ENCODE peak calls at places on chromosomes 16 and 17, in six cellular contexts. One of them, this sample, is unnamed.
A peak's percentile ranks its signal among the peaks of the same experiment; 100 is the strongest.

GRCh38 chr16:282944-283744 is at the start of gene PDIA2:
- DNase-seq in CD8-positive, alpha-beta T cell: no peak
- DNase-seq in left lung: no peak
- DNase-seq in tibial artery: no peak
- DNase-seq in body of pancreas: peak; percentile 91
- DNase-seq in endothelial cell: no peak
- DNase-seq in this sample: no peak

GRCh38 chr17:65312718-65313382 is 175.7 kb downstream of the RGS9 start:
- DNase-seq in CD8-positive, alpha-beta T cell: no peak
- DNase-seq in left lung: no peak
- DNase-seq in tibial artery: no peak
- DNase-seq in body of pancreas: no peak
- DNase-seq in endothelial cell: no peak
- DNase-seq in this sample: no peak

GRCh38 chr17:2797226-2797625 is 988 bp downstream of the RAP1GAP2 start:
- DNase-seq in CD8-positive, alpha-beta T cell: no peak
- DNase-seq in left lung: no peak
- DNase-seq in tibial artery: no peak
- DNase-seq in body of pancreas: no peak
- DNase-seq in endothelial cell: no peak
- DNase-seq in this sample: no peak

GRCh38 chr17:80481284-80482057 is 5.1 kb upstream of the NPTX1 start:
- DNase-seq in CD8-positive, alpha-beta T cell: no peak
- DNase-seq in left lung: no peak
- DNase-seq in tibial artery: no peak
- DNase-seq in body of pancreas: no peak
- DNase-seq in endothelial cell: no peak
- DNase-seq in this sample: no peak

GRCh38 chr17:6695051-6695450 is 18.1 kb downstream of the SLC13A5 start:
- DNase-seq in CD8-positive, alpha-beta T cell: no peak
- DNase-seq in left lung: no peak
- DNase-seq in tibial artery: no peak
- DNase-seq in body of pancreas: no peak
- DNase-seq in endothelial cell: no peak
- DNase-seq in this sample: no peak

GRCh38 chr17:68383443-68384321 is 73.6 kb downstream of the WIPI1 start:
- DNase-seq in CD8-positive, alpha-beta T cell: no peak
- DNase-seq in left lung: peak; percentile 68
- DNase-seq in tibial artery: no peak
- DNase-seq in body of pancreas: no peak
- DNase-seq in endothelial cell: no peak
- DNase-seq in this sample: no peak

GRCh38 chr17:8285270-8286181 is 2.9 kb upstream of the RANGRF start:
- DNase-seq in CD8-positive, alpha-beta T cell: no peak
- DNase-seq in left lung: no peak
- DNase-seq in tibial artery: no peak
- DNase-seq in body of pancreas: peak; percentile 54
- DNase-seq in endothelial cell: no peak
- DNase-seq in this sample: no peak

GRCh38 chr17:36657390-36657762 is 56.0 kb downstream of the MRM1 start:
- DNase-seq in CD8-positive, alpha-beta T cell: no peak
- DNase-seq in left lung: no peak
- DNase-seq in tibial artery: no peak
- DNase-seq in body of pancreas: no peak
- DNase-seq in endothelial cell: no peak
- DNase-seq in this sample: no peak

GRCh38 chr17:56142325-56142724 is 10.9 kb upstream of the ANKFN1 start:
- DNase-seq in CD8-positive, alpha-beta T cell: no peak
- DNase-seq in left lung: no peak
- DNase-seq in tibial artery: peak; percentile 32
- DNase-seq in body of pancreas: no peak
- DNase-seq in endothelial cell: no peak
- DNase-seq in this sample: no peak

GRCh38 chr17:19729900-19730299 is 13.5 kb upstream of the SLC47A2 start:
- DNase-seq in CD8-positive, alpha-beta T cell: no peak
- DNase-seq in left lung: no peak
- DNase-seq in tibial artery: no peak
- DNase-seq in body of pancreas: no peak
- DNase-seq in endothelial cell: no peak
- DNase-seq in this sample: no peak

GRCh38 chr17:50529849-50530248 is 2.7 kb upstream of the EPN3 start:
- DNase-seq in CD8-positive, alpha-beta T cell: no peak
- DNase-seq in left lung: no peak
- DNase-seq in tibial artery: no peak
- DNase-seq in body of pancreas: no peak
- DNase-seq in endothelial cell: no peak
- DNase-seq in this sample: no peak

GRCh38 chr17:60893475-60893874 is 215.8 kb downstream of the BCAS3 start:
- DNase-seq in CD8-positive, alpha-beta T cell: no peak
- DNase-seq in left lung: no peak
- DNase-seq in tibial artery: no peak
- DNase-seq in body of pancreas: no peak
- DNase-seq in endothelial cell: no peak
- DNase-seq in this sample: no peak

GRCh38 chr17:60888812-60889709 is 211.4 kb downstream of the BCAS3 start:
- DNase-seq in CD8-positive, alpha-beta T cell: no peak
- DNase-seq in left lung: no peak
- DNase-seq in tibial artery: no peak
- DNase-seq in body of pancreas: no peak
- DNase-seq in endothelial cell: no peak
- DNase-seq in this sample: no peak

GRCh38 chr17:60887607-60888028 is 210.0 kb downstream of the BCAS3 start:
- DNase-seq in CD8-positive, alpha-beta T cell: no peak
- DNase-seq in left lung: no peak
- DNase-seq in tibial artery: no peak
- DNase-seq in body of pancreas: no peak
- DNase-seq in endothelial cell: no peak
- DNase-seq in this sample: no peak
- TF ChIP-seq CTCF in CD8-positive, alpha-beta T cell: no peak
- TF ChIP-seq CTCF in left lung: no peak
- TF ChIP-seq CTCF in tibial artery: no peak
- TF ChIP-seq CTCF in body of pancreas: no peak
- TF ChIP-seq CTCF in endothelial cell: no peak
- TF ChIP-seq CTCF in this sample: no peak

GRCh38 chr16:50024684-50025543 is at the start of gene CNEP1R1:
- DNase-seq in CD8-positive, alpha-beta T cell: peak; percentile 91
- DNase-seq in left lung: peak; percentile 94
- DNase-seq in tibial artery: peak; percentile 93
- DNase-seq in body of pancreas: peak; percentile 95
- DNase-seq in endothelial cell: peak; percentile 95
- DNase-seq in this sample: peak; percentile 97
- TF ChIP-seq CTCF in CD8-positive, alpha-beta T cell: peak; percentile 99
- TF ChIP-seq CTCF in left lung: peak; percentile 97
- TF ChIP-seq CTCF in tibial artery: peak; percentile 100
- TF ChIP-seq CTCF in body of pancreas: peak; percentile 100
- TF ChIP-seq CTCF in endothelial cell: peak; percentile 92
- TF ChIP-seq CTCF in this sample: peak; percentile 100

GRCh38 chr17:82328994-82329507 is 4.5 kb downstream of the SECTM1 start:
- DNase-seq in CD8-positive, alpha-beta T cell: no peak
- DNase-seq in left lung: no peak
- DNase-seq in tibial artery: no peak
- DNase-seq in body of pancreas: no peak
- DNase-seq in endothelial cell: no peak
- DNase-seq in this sample: no peak

GRCh38 chr17:82328141-82328993 is 5.2 kb downstream of the SECTM1 start:
- DNase-seq in CD8-positive, alpha-beta T cell: no peak
- DNase-seq in left lung: no peak
- DNase-seq in tibial artery: no peak
- DNase-seq in body of pancreas: no peak
- DNase-seq in endothelial cell: no peak
- DNase-seq in this sample: no peak

GRCh38 chr17:82329683-82330321 is 3.8 kb downstream of the SECTM1 start:
- DNase-seq in CD8-positive, alpha-beta T cell: no peak
- DNase-seq in left lung: no peak
- DNase-seq in tibial artery: no peak
- DNase-seq in body of pancreas: no peak
- DNase-seq in endothelial cell: no peak
- DNase-seq in this sample: no peak

GRCh38 chr17:82327289-82327688 is 6.3 kb downstream of the SECTM1 start:
- DNase-seq in CD8-positive, alpha-beta T cell: no peak
- DNase-seq in left lung: no peak
- DNase-seq in tibial artery: no peak
- DNase-seq in body of pancreas: no peak
- DNase-seq in endothelial cell: no peak
- DNase-seq in this sample: no peak

DNA sequence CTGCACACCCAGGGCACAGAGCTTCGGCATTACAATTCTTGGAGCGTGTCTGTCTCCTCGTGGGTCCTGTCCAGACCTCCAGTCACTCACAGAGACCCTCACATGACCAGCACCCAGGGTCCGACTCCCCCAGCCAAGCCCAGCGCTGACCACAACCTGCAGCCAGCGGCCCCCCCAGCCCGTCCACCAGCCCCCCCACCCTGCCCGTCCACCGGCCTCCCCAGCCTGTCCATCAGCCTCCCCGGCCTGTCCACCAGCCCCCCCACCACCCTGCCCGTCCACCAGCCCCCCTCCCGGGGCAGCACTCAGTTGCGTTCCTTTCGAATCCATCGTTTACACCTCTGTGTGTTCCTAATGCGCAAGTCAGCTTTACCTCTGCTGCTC is 5.8 kb downstream of the SECTM1 start:
- DNase-seq in CD8-positive, alpha-beta T cell: no peak
- DNase-seq in left lung: no peak
- DNase-seq in tibial artery: no peak
- DNase-seq in body of pancreas: no peak
- DNase-seq in endothelial cell: no peak
- DNase-seq in this sample: no peak
- TF ChIP-seq CTCF in CD8-positive, alpha-beta T cell: no peak
- TF ChIP-seq CTCF in left lung: no peak
- TF ChIP-seq CTCF in tibial artery: no peak
- TF ChIP-seq CTCF in body of pancreas: no peak
- TF ChIP-seq CTCF in endothelial cell: no peak
- TF ChIP-seq CTCF in this sample: no peak

DNA sequence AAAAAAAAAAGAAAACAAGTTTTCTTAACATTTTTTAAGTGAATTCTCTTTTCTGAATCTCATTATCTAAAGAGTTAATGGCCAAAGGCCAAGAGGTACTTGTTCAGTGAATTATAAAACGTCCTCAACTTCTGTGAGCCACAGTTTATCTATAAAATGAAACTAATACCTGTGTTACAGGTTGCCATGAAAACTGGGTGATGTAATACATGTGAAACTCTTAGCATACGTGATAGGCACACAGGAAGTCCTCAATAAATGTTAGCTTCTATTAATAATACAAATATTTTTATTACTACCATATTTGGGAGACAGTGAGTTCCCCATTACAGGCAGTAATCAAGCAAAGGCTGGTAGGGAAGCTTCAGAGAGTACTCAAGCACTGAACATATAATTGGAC is 13.5 kb upstream of the INPP5K start:
- DNase-seq in CD8-positive, alpha-beta T cell: no peak
- DNase-seq in left lung: no peak
- DNase-seq in tibial artery: no peak
- DNase-seq in body of pancreas: no peak
- DNase-seq in endothelial cell: no peak
- DNase-seq in this sample: no peak
- TF ChIP-seq CTCF in CD8-positive, alpha-beta T cell: no peak
- TF ChIP-seq CTCF in left lung: no peak
- TF ChIP-seq CTCF in tibial artery: no peak
- TF ChIP-seq CTCF in body of pancreas: no peak
- TF ChIP-seq CTCF in endothelial cell: no peak
- TF ChIP-seq CTCF in this sample: no peak

DNA sequence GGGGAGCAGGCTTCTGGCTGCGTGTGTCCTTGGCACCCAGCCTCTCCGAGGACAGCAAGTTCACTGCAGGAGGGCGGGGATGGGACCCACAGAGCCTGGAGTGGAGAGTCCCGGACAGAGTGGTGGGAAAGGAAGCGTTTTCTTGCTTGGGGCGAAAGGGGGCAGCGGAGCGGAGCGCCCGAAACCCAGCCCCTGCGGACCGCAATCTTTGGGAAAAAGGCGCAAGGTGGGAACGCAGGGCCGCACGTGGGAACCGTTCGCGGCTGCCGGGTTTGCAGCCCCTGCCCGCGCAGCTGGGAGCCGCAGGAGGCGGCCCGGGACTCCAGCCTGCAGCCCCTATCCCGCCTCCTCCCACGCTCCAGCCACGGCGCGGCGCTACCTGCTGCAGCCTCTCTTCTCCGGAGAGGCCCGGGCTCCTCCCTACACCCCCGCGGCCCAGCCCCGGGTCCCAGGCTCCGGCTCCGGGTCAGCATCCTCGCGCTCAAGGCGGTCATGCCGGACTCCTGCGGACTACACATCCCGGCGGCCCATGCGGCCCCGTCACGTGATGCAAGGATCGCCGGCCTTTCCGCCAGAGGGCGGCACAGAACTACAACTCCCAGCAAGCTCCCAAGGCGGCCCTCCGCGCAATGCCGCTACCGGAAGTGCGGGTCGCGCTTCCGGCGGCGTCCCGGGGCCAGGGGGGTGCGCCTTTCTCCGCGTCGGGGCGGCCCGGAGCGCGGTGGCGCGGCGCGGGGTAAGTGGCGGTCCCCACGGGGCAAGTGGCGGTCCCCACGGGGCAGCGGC is at the start of the genes NTHL1 and TSC2:
- DNase-seq in CD8-positive, alpha-beta T cell: peak; percentile 93
- DNase-seq in left lung: peak; percentile 97
- DNase-seq in tibial artery: peak; percentile 97
- DNase-seq in body of pancreas: peak; percentile 96
- DNase-seq in endothelial cell: peak; percentile 96
- DNase-seq in this sample: peak; percentile 100
- TF ChIP-seq CTCF in CD8-positive, alpha-beta T cell: peak; percentile 39
- TF ChIP-seq CTCF in left lung: peak; percentile 44
- TF ChIP-seq CTCF in tibial artery: peak; percentile 56
- TF ChIP-seq CTCF in body of pancreas: peak; percentile 15
- TF ChIP-seq CTCF in endothelial cell: peak; percentile 69
- TF ChIP-seq CTCF in this sample: peak; percentile 1

DNA sequence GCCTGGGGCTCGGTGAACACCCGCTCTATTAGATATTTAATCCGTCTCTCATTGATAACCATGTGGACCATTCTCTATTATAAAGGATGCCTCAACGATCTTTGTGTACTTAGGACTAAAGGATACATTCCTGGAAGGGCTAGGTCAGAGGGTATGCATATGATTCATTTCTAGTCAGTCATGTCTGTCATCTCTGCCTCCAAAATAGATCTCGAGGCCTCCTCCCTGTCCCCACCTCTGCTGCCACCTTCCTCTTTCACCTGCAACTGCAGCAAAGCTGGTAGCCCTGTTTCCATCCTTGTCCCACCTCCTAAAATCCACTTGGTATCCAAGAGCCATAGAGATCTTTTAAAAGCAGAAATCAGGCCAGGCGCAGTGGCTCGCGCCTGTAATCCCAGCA is 121.5 kb downstream of the KATNIP start:
- DNase-seq in CD8-positive, alpha-beta T cell: no peak
- DNase-seq in left lung: no peak
- DNase-seq in tibial artery: no peak
- DNase-seq in body of pancreas: no peak
- DNase-seq in endothelial cell: no peak
- DNase-seq in this sample: no peak
- TF ChIP-seq CTCF in CD8-positive, alpha-beta T cell: no peak
- TF ChIP-seq CTCF in left lung: no peak
- TF ChIP-seq CTCF in tibial artery: no peak
- TF ChIP-seq CTCF in body of pancreas: no peak
- TF ChIP-seq CTCF in endothelial cell: no peak
- TF ChIP-seq CTCF in this sample: no peak